ENCODE peak calls at places on chromosome 16, in eight cellular contexts. One of them, this sample, is unnamed.

GRCh38 chr16:85157813-85158701 is 45.8 kb upstream of the CIBAR2 start:
- DNase-seq in IMR-90: no peak
- DNase-seq in CD8-positive, alpha-beta T cell: peak
- DNase-seq in psoas muscle: no peak
- DNase-seq in neural progenitor cell: peak
- DNase-seq in mammary epithelial cell: no peak
- DNase-seq in Peyer's patch: no peak
- DNase-seq in heart left ventricle: peak
- DNase-seq in this sample: no peak

GRCh38 chr16:65409505-65409904 is 287.6 kb upstream of the CDH11 start:
- DNase-seq in mammary epithelial cell: peak
- DNase-seq in psoas muscle: no peak
- DNase-seq in Peyer's patch: no peak
- DNase-seq in IMR-90: peak
- DNase-seq in heart left ventricle: no peak
- DNase-seq in neural progenitor cell: no peak
- DNase-seq in CD8-positive, alpha-beta T cell: no peak
- DNase-seq in this sample: no peak

GRCh38 chr16:21727344-21727743 is 63.6 kb downstream of the OTOA start:
- DNase-seq in IMR-90: no peak
- DNase-seq in mammary epithelial cell: no peak
- DNase-seq in psoas muscle: no peak
- DNase-seq in CD8-positive, alpha-beta T cell: no peak
- DNase-seq in neural progenitor cell: no peak
- DNase-seq in heart left ventricle: no peak
- DNase-seq in Peyer's patch: no peak
- DNase-seq in this sample: no peak

GRCh38 chr16:15490123-15490711 is 55.8 kb downstream of the BMERB1 start:
- DNase-seq in mammary epithelial cell: no peak
- DNase-seq in heart left ventricle: no peak
- DNase-seq in Peyer's patch: peak
- DNase-seq in psoas muscle: no peak
- DNase-seq in neural progenitor cell: no peak
- DNase-seq in CD8-positive, alpha-beta T cell: no peak
- DNase-seq in IMR-90: no peak
- DNase-seq in this sample: no peak

GRCh38 chr16:30777591-30778297 is 9.3 kb downstream of the ZNF629 start:
- DNase-seq in IMR-90: no peak
- DNase-seq in neural progenitor cell: no peak
- DNase-seq in heart left ventricle: no peak
- DNase-seq in Peyer's patch: no peak
- DNase-seq in CD8-positive, alpha-beta T cell: no peak
- DNase-seq in mammary epithelial cell: no peak
- DNase-seq in psoas muscle: no peak
- DNase-seq in this sample: no peak

GRCh38 chr16:3999479-3999868 is 116.8 kb downstream of the ADCY9 start:
- DNase-seq in Peyer's patch: no peak
- DNase-seq in IMR-90: peak
- DNase-seq in CD8-positive, alpha-beta T cell: no peak
- DNase-seq in psoas muscle: peak
- DNase-seq in heart left ventricle: peak
- DNase-seq in mammary epithelial cell: no peak
- DNase-seq in neural progenitor cell: peak
- DNase-seq in this sample: peak

GRCh38 chr16:85563515-85564276 is 49.4 kb upstream of the GSE1 start:
- DNase-seq in CD8-positive, alpha-beta T cell: no peak
- DNase-seq in Peyer's patch: peak
- DNase-seq in psoas muscle: peak
- DNase-seq in mammary epithelial cell: no peak
- DNase-seq in neural progenitor cell: no peak
- DNase-seq in IMR-90: peak
- DNase-seq in heart left ventricle: peak
- DNase-seq in this sample: no peak

GRCh38 chr16:19980866-19981265 is 92.8 kb downstream of the GPR139 start:
- DNase-seq in neural progenitor cell: peak
- DNase-seq in psoas muscle: no peak
- DNase-seq in mammary epithelial cell: peak
- DNase-seq in CD8-positive, alpha-beta T cell: no peak
- DNase-seq in heart left ventricle: no peak
- DNase-seq in Peyer's patch: no peak
- DNase-seq in IMR-90: peak
- DNase-seq in this sample: no peak

GRCh38 chr16:59205403-59205802 is 471.3 kb upstream of the GOT2 start:
- DNase-seq in psoas muscle: no peak
- DNase-seq in mammary epithelial cell: no peak
- DNase-seq in neural progenitor cell: no peak
- DNase-seq in Peyer's patch: no peak
- DNase-seq in heart left ventricle: no peak
- DNase-seq in CD8-positive, alpha-beta T cell: no peak
- DNase-seq in IMR-90: no peak
- DNase-seq in this sample: no peak

GRCh38 chr16:67013823-67014640 is 14.9 kb upstream of the CBFB start:
- DNase-seq in IMR-90: peak
- DNase-seq in CD8-positive, alpha-beta T cell: peak
- DNase-seq in mammary epithelial cell: no peak
- DNase-seq in psoas muscle: peak
- DNase-seq in Peyer's patch: peak
- DNase-seq in heart left ventricle: peak
- DNase-seq in neural progenitor cell: peak
- DNase-seq in this sample: peak

GRCh38 chr16:68539704-68540370 is 746 bp downstream of the ZFP90 start:
- DNase-seq in psoas muscle: no peak
- DNase-seq in mammary epithelial cell: peak
- DNase-seq in IMR-90: no peak
- DNase-seq in Peyer's patch: no peak
- DNase-seq in CD8-positive, alpha-beta T cell: peak
- DNase-seq in neural progenitor cell: peak
- DNase-seq in heart left ventricle: no peak
- DNase-seq in this sample: no peak

GRCh38 chr16:11004957-11005610 is 60.7 kb downstream of the CLEC16A start:
- DNase-seq in Peyer's patch: no peak
- DNase-seq in mammary epithelial cell: peak
- DNase-seq in CD8-positive, alpha-beta T cell: no peak
- DNase-seq in IMR-90: peak
- DNase-seq in neural progenitor cell: no peak
- DNase-seq in psoas muscle: no peak
- DNase-seq in heart left ventricle: no peak
- DNase-seq in this sample: no peak

GRCh38 chr16:11009027-11009755 is 64.8 kb downstream of the CLEC16A start:
- DNase-seq in CD8-positive, alpha-beta T cell: no peak
- DNase-seq in psoas muscle: no peak
- DNase-seq in mammary epithelial cell: peak
- DNase-seq in heart left ventricle: no peak
- DNase-seq in neural progenitor cell: no peak
- DNase-seq in Peyer's patch: no peak
- DNase-seq in IMR-90: no peak
- DNase-seq in this sample: no peak

GRCh38 chr16:11005611-11005975 is 61.2 kb downstream of the CLEC16A start:
- DNase-seq in psoas muscle: no peak
- DNase-seq in mammary epithelial cell: peak
- DNase-seq in neural progenitor cell: no peak
- DNase-seq in CD8-positive, alpha-beta T cell: no peak
- DNase-seq in Peyer's patch: no peak
- DNase-seq in heart left ventricle: no peak
- DNase-seq in IMR-90: peak
- DNase-seq in this sample: no peak

GRCh38 chr16:11006666-11007065 is 62.3 kb downstream of the CLEC16A start:
- DNase-seq in mammary epithelial cell: no peak
- DNase-seq in heart left ventricle: no peak
- DNase-seq in Peyer's patch: no peak
- DNase-seq in neural progenitor cell: no peak
- DNase-seq in psoas muscle: no peak
- DNase-seq in IMR-90: no peak
- DNase-seq in CD8-positive, alpha-beta T cell: no peak
- DNase-seq in this sample: no peak

DNA sequence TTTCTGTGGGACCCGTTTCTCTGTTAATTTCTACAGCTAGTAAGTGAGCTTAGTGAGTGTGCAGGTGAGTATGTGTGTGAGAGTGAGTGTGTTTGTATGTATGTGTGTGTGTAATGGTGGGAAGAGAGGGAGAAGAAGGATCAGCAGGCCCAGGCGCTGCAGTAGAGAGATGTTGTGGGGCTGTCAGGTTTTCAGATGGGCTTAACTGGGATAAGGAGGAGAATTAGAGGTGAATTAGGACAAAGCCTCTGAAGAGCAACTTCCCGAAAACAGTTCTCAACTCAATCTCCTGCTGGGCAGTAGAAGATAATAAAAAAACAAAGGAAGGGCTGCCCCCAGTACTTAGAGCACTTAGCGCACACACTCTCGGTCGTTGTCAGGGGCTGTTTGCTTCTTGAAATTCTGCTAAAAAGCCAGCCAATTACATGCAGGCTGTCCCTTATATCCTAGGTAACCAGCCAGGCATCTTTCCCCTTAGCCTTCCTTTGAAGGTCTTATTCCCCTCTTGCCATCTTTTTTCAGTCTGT is 63.4 kb downstream of the CLEC16A start:
- DNase-seq in Peyer's patch: no peak
- DNase-seq in psoas muscle: no peak
- DNase-seq in CD8-positive, alpha-beta T cell: no peak
- DNase-seq in mammary epithelial cell: no peak
- DNase-seq in neural progenitor cell: peak
- DNase-seq in IMR-90: no peak
- DNase-seq in heart left ventricle: no peak
- DNase-seq in this sample: no peak
- H3K4me3 ChIP-seq in Peyer's patch: no peak
- H3K4me3 ChIP-seq in psoas muscle: no peak
- H3K4me3 ChIP-seq in CD8-positive, alpha-beta T cell: no peak
- H3K4me3 ChIP-seq in mammary epithelial cell: no peak
- H3K4me3 ChIP-seq in neural progenitor cell: no peak
- H3K4me3 ChIP-seq in IMR-90: no peak
- H3K4me3 ChIP-seq in heart left ventricle: no peak
- H3K4me3 ChIP-seq in this sample: no peak

DNA sequence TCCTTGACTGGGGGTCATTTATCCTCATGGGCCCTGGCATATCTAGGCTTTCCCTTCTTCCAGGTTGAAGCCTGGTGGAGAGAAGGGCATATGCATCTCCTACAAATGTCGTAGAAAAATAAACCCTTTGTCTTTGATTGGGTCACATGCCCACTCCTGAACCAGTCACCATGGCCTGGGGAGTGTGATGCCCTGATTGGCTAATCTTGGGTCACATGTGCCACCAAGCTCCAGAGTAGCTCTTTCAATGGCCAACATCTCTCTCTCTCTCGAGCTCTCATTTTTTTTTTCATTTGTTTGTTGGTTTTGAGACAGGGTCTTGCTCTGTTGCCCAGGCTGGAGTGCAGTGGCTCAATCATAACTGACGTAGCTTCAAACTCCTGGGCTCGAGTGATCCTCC is 5.6 kb upstream of the XPO6 start:
- DNase-seq in mammary epithelial cell: no peak
- DNase-seq in CD8-positive, alpha-beta T cell: no peak
- DNase-seq in psoas muscle: no peak
- DNase-seq in neural progenitor cell: no peak
- DNase-seq in IMR-90: no peak
- DNase-seq in heart left ventricle: no peak
- DNase-seq in Peyer's patch: no peak
- DNase-seq in this sample: no peak
- H3K27ac ChIP-seq in mammary epithelial cell: no peak
- H3K27ac ChIP-seq in CD8-positive, alpha-beta T cell: no peak
- H3K27ac ChIP-seq in psoas muscle: no peak
- H3K27ac ChIP-seq in neural progenitor cell: no peak
- H3K27ac ChIP-seq in IMR-90: no peak
- H3K27ac ChIP-seq in heart left ventricle: no peak
- H3K27ac ChIP-seq in Peyer's patch: no peak
- H3K27ac ChIP-seq in this sample: no peak

GRCh38 chr16:89706446-89707260 is 5.1 kb upstream of the SPATA2L start:
- DNase-seq in heart left ventricle: no peak
- DNase-seq in CD8-positive, alpha-beta T cell: no peak
- DNase-seq in mammary epithelial cell: no peak
- DNase-seq in neural progenitor cell: no peak
- DNase-seq in IMR-90: no peak
- DNase-seq in psoas muscle: peak
- DNase-seq in Peyer's patch: no peak
- DNase-seq in this sample: no peak
- H3K4me3 ChIP-seq in heart left ventricle: no peak
- H3K4me3 ChIP-seq in CD8-positive, alpha-beta T cell: peak
- H3K4me3 ChIP-seq in mammary epithelial cell: no peak
- H3K4me3 ChIP-seq in neural progenitor cell: no peak
- H3K4me3 ChIP-seq in IMR-90: no peak
- H3K4me3 ChIP-seq in psoas muscle: no peak
- H3K4me3 ChIP-seq in Peyer's patch: no peak
- H3K4me3 ChIP-seq in this sample: no peak

GRCh38 chr16:81003064-81003463 is 3.6 kb downstream of the CMC2 start:
- DNase-seq in mammary epithelial cell: no peak
- DNase-seq in Peyer's patch: no peak
- DNase-seq in neural progenitor cell: no peak
- DNase-seq in heart left ventricle: no peak
- DNase-seq in CD8-positive, alpha-beta T cell: no peak
- DNase-seq in psoas muscle: no peak
- DNase-seq in IMR-90: no peak
- DNase-seq in this sample: no peak

GRCh38 chr16:81005644-81006471 is 827 bp downstream of the CMC2 start:
- DNase-seq in Peyer's patch: no peak
- DNase-seq in neural progenitor cell: peak
- DNase-seq in mammary epithelial cell: peak
- DNase-seq in CD8-positive, alpha-beta T cell: no peak
- DNase-seq in psoas muscle: no peak
- DNase-seq in IMR-90: peak
- DNase-seq in heart left ventricle: no peak
- DNase-seq in this sample: no peak

GRCh38 chr16:81004646-81005353 is 1.9 kb downstream of the CMC2 start:
- DNase-seq in Peyer's patch: peak
- DNase-seq in IMR-90: peak
- DNase-seq in CD8-positive, alpha-beta T cell: no peak
- DNase-seq in psoas muscle: no peak
- DNase-seq in mammary epithelial cell: peak
- DNase-seq in heart left ventricle: no peak
- DNase-seq in neural progenitor cell: peak
- DNase-seq in this sample: peak

GRCh38 chr16:81001330-81001729 is 5.4 kb downstream of the CMC2 start:
- DNase-seq in mammary epithelial cell: no peak
- DNase-seq in psoas muscle: no peak
- DNase-seq in neural progenitor cell: no peak
- DNase-seq in heart left ventricle: no peak
- DNase-seq in Peyer's patch: no peak
- DNase-seq in CD8-positive, alpha-beta T cell: no peak
- DNase-seq in IMR-90: no peak
- DNase-seq in this sample: no peak

DNA sequence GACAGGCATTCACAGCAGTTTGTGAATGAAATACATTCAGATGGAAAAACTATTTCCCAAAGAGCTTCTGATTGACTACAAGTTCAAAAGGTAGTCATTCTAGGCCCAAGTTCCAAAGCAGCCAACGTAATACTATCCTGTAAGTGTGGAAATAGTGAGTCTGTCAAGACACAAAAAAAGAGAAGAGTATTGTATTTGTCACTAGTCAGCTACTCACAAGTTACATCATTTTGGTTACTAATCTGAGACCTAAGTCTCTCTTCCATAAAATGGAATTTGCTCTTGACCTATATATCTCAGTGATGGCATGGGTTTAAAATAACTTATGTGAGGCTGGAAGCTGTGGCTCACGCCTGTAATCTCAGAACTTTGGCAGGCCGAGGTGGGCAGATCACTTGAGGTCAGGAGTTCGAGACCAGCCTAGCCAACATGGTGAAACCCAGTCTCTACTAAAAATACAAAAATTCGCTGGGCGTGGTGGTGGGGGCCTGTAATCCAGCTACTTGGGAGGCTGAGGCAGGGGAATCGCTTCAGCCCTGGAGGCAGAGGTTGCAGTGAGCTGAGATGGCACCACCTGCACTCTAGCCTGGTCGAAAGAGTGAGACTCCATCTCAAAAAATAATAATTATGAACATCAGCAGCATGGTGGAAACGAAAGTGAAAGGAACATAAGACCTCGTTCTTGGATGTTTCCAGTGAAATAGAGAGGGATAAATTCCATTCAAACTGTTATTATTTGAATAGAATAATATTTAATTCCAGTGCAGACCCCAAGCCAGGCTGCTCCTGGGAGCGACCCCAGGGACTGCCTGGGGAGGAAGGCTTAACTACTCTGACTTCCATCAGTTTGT is 2.9 kb downstream of the CMC2 start:
- DNase-seq in IMR-90: peak
- DNase-seq in Peyer's patch: no peak
- DNase-seq in CD8-positive, alpha-beta T cell: no peak
- DNase-seq in heart left ventricle: no peak
- DNase-seq in neural progenitor cell: no peak
- DNase-seq in mammary epithelial cell: peak
- DNase-seq in psoas muscle: peak
- DNase-seq in this sample: no peak
- H3K27ac ChIP-seq in IMR-90: no peak
- H3K27ac ChIP-seq in Peyer's patch: peak
- H3K27ac ChIP-seq in CD8-positive, alpha-beta T cell: peak
- H3K27ac ChIP-seq in heart left ventricle: peak
- H3K27ac ChIP-seq in neural progenitor cell: no peak
- H3K27ac ChIP-seq in mammary epithelial cell: no peak
- H3K27ac ChIP-seq in psoas muscle: peak
- H3K27ac ChIP-seq in this sample: peak